ENCODE peak calls at places on chromosomes 3 and 15, in six cellular contexts. L, T, U, S, Q and A are unnamed samples. For H3K4me1, the result is how much of the 10 kb centered on the place peaks cover.

GRCh38 chr3:107699682-107700081 is 176.9 kb downstream of the BBX start:
- DNase-seq in L (no peak), T (peak), U (no peak), S (no peak), Q (peak), A (no peak)

GRCh38 chr3:122313261-122313660 is 11.8 kb upstream of the CSTA start:
- DNase-seq in L (no peak), T (no peak), U (no peak), S (no peak), Q (no peak), A (no peak)

GRCh38 chr3:161264771-161265343 is 43.7 kb downstream of the NMD3 start:
- DNase-seq in L (no peak), T (peak), U (no peak), S (no peak), Q (peak), A (no peak)

GRCh38 chr3:141366285-141367037 is 1.8 kb upstream of the ZBTB38 start:
- DNase-seq in L (no peak), T (peak), U (peak), S (peak), Q (peak), A (peak)

GRCh38 chr3:81154611-81155143 is 606.8 kb downstream of the GBE1 start:
- DNase-seq in L (no peak), T (no peak), U (no peak), S (no peak), Q (no peak), A (no peak)

GRCh38 chr15:65919353-65919752 is 50.1 kb downstream of the RAB11A start:
- DNase-seq in L (no peak), T (no peak), U (no peak), S (no peak), Q (no peak), A (no peak)

GRCh38 chr3:142976621-142977398 is 13.3 kb upstream of the PAQR9 start:
- DNase-seq in L (no peak), T (peak), U (peak), S (peak), Q (peak), A (peak)

GRCh38 chr3:183428140-183429023 is at the start of gene MCF2L2:
- DNase-seq in L (peak), T (peak), U (peak), S (peak), Q (peak), A (peak)

GRCh38 chr3:159989973-159990846 is 1.6 kb downstream of the IL12A start:
- DNase-seq in L (no peak), T (no peak), U (no peak), S (no peak), Q (no peak), A (no peak)

GRCh38 chr3:123449986-123450474 is 1.1 kb upstream of the ADCY5 start:
- DNase-seq in L (no peak), T (no peak), U (peak), S (no peak), Q (no peak), A (no peak)

GRCh38 chr15:100831466-100831865 is 48.2 kb upstream of the ALDH1A3 start:
- DNase-seq in L (no peak), T (no peak), U (no peak), S (no peak), Q (no peak), A (no peak)

GRCh38 chr3:129282727-129283327 is 4.2 kb downstream of the HMCES start:
- DNase-seq in L (no peak), T (peak), U (no peak), S (no peak), Q (no peak), A (no peak)

GRCh38 chr15:44137750-44138149 is 57.3 kb downstream of the FRMD5 start:
- DNase-seq in L (no peak), T (peak), U (no peak), S (no peak), Q (no peak), A (no peak)

GRCh38 chr3:177807150-177807875 is 610.0 kb upstream of the TBL1XR1 start:
- DNase-seq in L (no peak), T (no peak), U (no peak), S (no peak), Q (no peak), A (no peak)

GRCh38 chr3:168951368-168951767 is 712.1 kb downstream of the MECOM start:
- DNase-seq in L (no peak), T (no peak), U (no peak), S (no peak), Q (no peak), A (no peak)

GRCh38 chr3:9681723-9682081 is 21.9 kb upstream of the CPNE9 start:
- DNase-seq in L (no peak), T (no peak), U (no peak), S (peak), Q (no peak), A (no peak)

GRCh38 chr3:121063628-121064027 is 155.6 kb downstream of the STXBP5L start:
- DNase-seq in L (no peak), T (no peak), U (no peak), S (no peak), Q (no peak), A (no peak)

GRCh38 chr15:74222705-74223104 is 13.4 kb upstream of the CCDC33 start:
- DNase-seq in L (no peak), T (no peak), U (no peak), S (no peak), Q (no peak), A (peak)

GRCh38 chr3:158105124-158105709 is 1.0 kb downstream of the SHOX2 start:
- DNase-seq in L (no peak), T (no peak), U (no peak), S (no peak), Q (peak), A (no peak)

GRCh38 chr15:51331141-51331540 is 7.3 kb downstream of the CYP19A1 start:
- DNase-seq in L (no peak), T (peak), U (no peak), S (no peak), Q (no peak), A (no peak)

GRCh38 chr3:65596511-65597224 is 442.1 kb downstream of the MAGI1 start:
- DNase-seq in L (no peak), T (no peak), U (no peak), S (no peak), Q (no peak), A (no peak)

GRCh38 chr15:55056500-55056899 is 140.2 kb downstream of the RSL24D1 start:
- DNase-seq in L (no peak), T (no peak), U (no peak), S (no peak), Q (no peak), A (no peak)

GRCh38 chr3:16482770-16483531 is 30.5 kb downstream of the RFTN1 start:
- DNase-seq in L (peak), T (peak), U (no peak), S (no peak), Q (peak), A (peak)

GRCh38 chr3:194718069-194718468 is 32.4 kb downstream of the FAM43A start:
- DNase-seq in L (no peak), T (no peak), U (no peak), S (no peak), Q (no peak), A (no peak)

GRCh38 chr3:184635126-184635525 is 73.5 kb downstream of the EPHB3 start:
- DNase-seq in L (no peak), T (no peak), U (no peak), S (peak), Q (no peak), A (peak)

GRCh38 chr15:70266412-70267089 is 168.8 kb upstream of the TLE3 start:
- DNase-seq in L (peak), T (no peak), U (peak), S (peak), Q (no peak), A (peak)

GRCh38 chr3:131795382-131796085 is 239.3 kb downstream of the CPNE4 start:
- DNase-seq in L (no peak), T (no peak), U (no peak), S (no peak), Q (peak), A (peak)

GRCh38 chr15:32020158-32020557 is 10.2 kb upstream of the CHRNA7 start:
- DNase-seq in L (no peak), T (no peak), U (no peak), S (no peak), Q (no peak), A (no peak)

GRCh38 chr3:141050913-141051632 is at the start of gene SPSB4:
- DNase-seq in L (no peak), T (peak), U (peak), S (no peak), Q (peak), A (peak)

GRCh38 chr15:31265871-31266711 is 60.5 kb upstream of the KLF13 start:
- DNase-seq in L (peak), T (no peak), U (no peak), S (peak), Q (peak), A (no peak)

GRCh38 chr3:188097786-188098185 is 56.2 kb upstream of the LPP start:
- DNase-seq in L (no peak), T (no peak), U (no peak), S (no peak), Q (no peak), A (no peak)

GRCh38 chr15:55993804-55994539 is 560 bp upstream of the NEDD4 start:
- DNase-seq in L (no peak), T (peak), U (no peak), S (no peak), Q (peak), A (no peak)

GRCh38 chr3:139897759-139898158 is 37.2 kb upstream of the CLSTN2 start:
- DNase-seq in L (no peak), T (no peak), U (no peak), S (no peak), Q (no peak), A (no peak)

GRCh38 chr3:113268306-113268705 is 56.9 kb downstream of the BOC start:
- DNase-seq in L (no peak), T (no peak), U (no peak), S (no peak), Q (no peak), A (no peak)
- H3K4me1 ChIP-seq in L (under half), T (under half), U (under half), S (half or more), Q (under half), A (under half)

DNA sequence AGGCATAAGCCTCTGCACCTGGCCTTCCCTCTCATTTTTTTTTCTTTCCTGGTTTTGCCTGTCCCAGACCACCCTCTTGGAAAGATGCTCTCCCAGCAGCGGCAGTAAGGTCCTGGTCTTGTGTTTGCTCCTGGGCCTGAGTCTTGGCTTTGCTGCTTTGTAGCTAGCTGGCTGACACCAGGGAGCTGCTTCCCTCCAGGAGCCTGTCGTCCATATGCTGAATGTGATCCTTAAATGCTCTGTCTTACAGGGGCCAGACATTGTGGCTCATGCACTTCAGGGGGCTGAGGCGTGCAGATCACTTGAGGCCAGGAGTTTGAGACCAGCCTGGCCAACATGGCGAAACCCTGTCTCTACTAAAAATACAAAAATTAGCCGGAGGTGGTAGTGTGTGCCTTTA is 17.2 kb downstream of the FLNB start:
- DNase-seq in L (no peak), T (no peak), U (no peak), S (no peak), Q (no peak), A (no peak)
- H3K4me3 ChIP-seq in L (no peak), T (no peak), U (no peak), S (peak), Q (no peak), A (no peak)

GRCh38 chr15:35669021-35669420 is 123.1 kb upstream of the DPH6 start:
- DNase-seq in L (no peak), T (no peak), U (no peak), S (no peak), Q (no peak), A (no peak)
- H3K4me1 ChIP-seq in L (under half), T (under half), U (under half), S (under half), Q (under half), A (under half)

GRCh38 chr3:156293566-156293965 is 173.2 kb downstream of the KCNAB1 start:
- DNase-seq in L (no peak), T (no peak), U (no peak), S (no peak), Q (no peak), A (no peak)

GRCh38 chr3:156285626-156286025 is 165.2 kb downstream of the KCNAB1 start:
- DNase-seq in L (no peak), T (no peak), U (no peak), S (no peak), Q (no peak), A (no peak)

GRCh38 chr3:156291269-156292123 is 171.1 kb downstream of the KCNAB1 start:
- DNase-seq in L (no peak), T (peak), U (peak), S (no peak), Q (peak), A (no peak)

DNA sequence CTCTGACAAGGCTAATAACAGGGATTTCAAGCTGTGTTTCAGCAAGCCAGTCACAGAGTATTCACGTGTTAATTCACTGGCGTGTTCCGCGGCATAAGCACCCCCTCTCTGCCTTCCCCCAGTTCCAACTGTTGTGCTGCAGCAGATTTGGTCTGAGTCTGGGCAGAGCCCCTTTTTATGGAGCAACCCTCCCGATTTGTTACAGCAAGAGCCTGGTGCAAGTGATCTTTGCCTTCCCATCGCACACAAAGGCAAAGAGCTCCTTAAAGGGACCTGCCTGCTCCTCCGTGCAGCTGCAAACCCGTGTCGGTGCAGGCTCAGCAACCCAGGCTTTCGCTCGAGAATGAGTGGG is 170.5 kb downstream of the KCNAB1 start:
- DNase-seq in L (no peak), T (no peak), U (no peak), S (no peak), Q (no peak), A (no peak)
- H3K4me3 ChIP-seq in L (no peak), T (peak), U (peak), S (peak), Q (no peak), A (no peak)

DNA sequence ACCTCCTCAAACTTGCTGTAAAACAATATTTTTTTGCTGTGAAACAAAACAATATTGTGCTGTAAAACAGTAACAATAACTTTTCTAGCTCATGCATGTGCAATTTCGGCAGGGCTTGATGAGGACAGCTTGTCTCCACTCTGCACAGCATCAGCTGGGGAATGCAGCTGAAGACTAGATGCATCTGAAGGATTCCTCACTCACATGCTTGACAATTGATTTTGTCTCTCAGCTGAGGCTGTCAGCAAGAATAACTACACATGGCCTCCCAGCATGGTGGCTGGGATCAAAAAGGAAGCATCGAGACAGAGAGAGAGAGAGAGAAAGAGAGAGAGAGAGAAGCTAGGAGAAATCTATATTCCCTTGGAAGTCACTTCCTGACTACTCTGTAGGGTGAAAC is 487.2 kb downstream of the PLOD2 start:
- DNase-seq in L (no peak), T (no peak), U (no peak), S (no peak), Q (no peak), A (no peak)
- H3K4me1 ChIP-seq in L (under half), T (under half), U (under half), S (under half), Q (under half), A (under half)

GRCh38 chr3:40971191-40972168 is 227.8 kb upstream of the CTNNB1 start:
- DNase-seq in L (no peak), T (peak), U (peak), S (peak), Q (peak), A (peak)
- H3K4me3 ChIP-seq in L (no peak), T (no peak), U (no peak), S (no peak), Q (no peak), A (no peak)

GRCh38 chr3:76429536-76430177 is 610.2 kb upstream of the ROBO2 start:
- DNase-seq in L (no peak), T (no peak), U (no peak), S (no peak), Q (no peak), A (no peak)
- H3K4me1 ChIP-seq in L (under half), T (under half), U (under half), S (under half), Q (under half), A (under half)